ENCODE peak calls at places on chromosomes 16 and 17, in seven cellular contexts. R, H, K, J, S, F and Z are unnamed samples.

GRCh38 chr16:55701442-55702319 is 45.9 kb downstream of the SLC6A2 start:
- DNase-seq in S (peak), R (peak), K (peak), H (peak), J (peak), F (no peak), Z (peak)

GRCh38 chr17:78224226-78225087 is 7.0 kb upstream of the TMEM235 start:
- DNase-seq in F (peak), H (no peak), R (peak), S (no peak), J (no peak), K (no peak), Z (no peak)

GRCh38 chr16:69772560-69773254 is 10.6 kb downstream of the WWP2 start:
- DNase-seq in K (peak), R (no peak), S (no peak), H (no peak), F (no peak), J (no peak), Z (peak)

GRCh38 chr17:33381201-33381600 is 88.1 kb upstream of the ASIC2 start:
- DNase-seq in H (no peak), K (no peak), S (no peak), R (no peak), J (no peak), F (no peak), Z (no peak)

GRCh38 chr16:58116529-58116928 is 12.7 kb downstream of the CFAP20 start:
- DNase-seq in S (no peak), R (no peak), F (no peak), K (no peak), H (no peak), J (no peak), Z (no peak)

GRCh38 chr17:82897514-82898249 is 57.9 kb upstream of the ZNF750 start:
- DNase-seq in R (no peak), K (no peak), F (no peak), J (no peak), S (no peak), H (no peak), Z (no peak)

GRCh38 chr17:13498184-13498583 is 103.5 kb downstream of the HS3ST3A1 start:
- DNase-seq in F (no peak), H (no peak), J (no peak), S (no peak), R (no peak), K (no peak), Z (no peak)

GRCh38 chr16:84851192-84852127 is 31.7 kb downstream of the CRISPLD2 start:
- DNase-seq in J (peak), F (no peak), K (peak), H (no peak), R (no peak), S (no peak), Z (peak)